ENCODE peak calls at places on chromosomes 4 and X, in eight cellular contexts. One of them, this sample, is unnamed.

GRCh38 chr4:186700746-186701145 is 22.9 kb downstream of the FAT1 start:
- DNase-seq in GM12865: no peak
- DNase-seq in AG04450: no peak
- DNase-seq in head of caudate nucleus: peak
- DNase-seq in T-helper 17 cell: no peak
- DNase-seq in effector memory CD4-positive, alpha-beta T cell: no peak
- DNase-seq in activated CD8-positive, alpha-beta memory T cell treated with anti-CD3 and anti-CD28 coated beads for 1 hour: no peak
- DNase-seq in fibroblast of the aortic adventitia: peak
- DNase-seq in this sample: no peak

GRCh38 chr4:25523405-25523804 is 132.2 kb upstream of the SLC34A2 start:
- DNase-seq in GM12865: no peak
- DNase-seq in effector memory CD4-positive, alpha-beta T cell: no peak
- DNase-seq in fibroblast of the aortic adventitia: peak
- DNase-seq in T-helper 17 cell: no peak
- DNase-seq in activated CD8-positive, alpha-beta memory T cell treated with anti-CD3 and anti-CD28 coated beads for 1 hour: no peak
- DNase-seq in AG04450: no peak
- DNase-seq in head of caudate nucleus: no peak
- DNase-seq in this sample: no peak

GRCh38 chrX:153635788-153636668 is 11.0 kb upstream of the DUSP9 start:
- DNase-seq in GM12865: peak
- DNase-seq in AG04450: no peak
- DNase-seq in T-helper 17 cell: no peak
- DNase-seq in head of caudate nucleus: no peak
- DNase-seq in activated CD8-positive, alpha-beta memory T cell treated with anti-CD3 and anti-CD28 coated beads for 1 hour: no peak
- DNase-seq in fibroblast of the aortic adventitia: no peak
- DNase-seq in effector memory CD4-positive, alpha-beta T cell: no peak
- DNase-seq in this sample: no peak

GRCh38 chr4:12897954-12898353 is 586.2 kb downstream of the RAB28 start:
- DNase-seq in AG04450: no peak
- DNase-seq in fibroblast of the aortic adventitia: no peak
- DNase-seq in activated CD8-positive, alpha-beta memory T cell treated with anti-CD3 and anti-CD28 coated beads for 1 hour: no peak
- DNase-seq in GM12865: no peak
- DNase-seq in head of caudate nucleus: no peak
- DNase-seq in effector memory CD4-positive, alpha-beta T cell: no peak
- DNase-seq in T-helper 17 cell: no peak
- DNase-seq in this sample: no peak

GRCh38 chr4:165208322-165208652 is 926 bp downstream of the KLHL2 start:
- DNase-seq in activated CD8-positive, alpha-beta memory T cell treated with anti-CD3 and anti-CD28 coated beads for 1 hour: no peak
- DNase-seq in T-helper 17 cell: no peak
- DNase-seq in head of caudate nucleus: peak
- DNase-seq in GM12865: no peak
- DNase-seq in fibroblast of the aortic adventitia: no peak
- DNase-seq in effector memory CD4-positive, alpha-beta T cell: no peak
- DNase-seq in AG04450: no peak
- DNase-seq in this sample: no peak

GRCh38 chr4:22962186-22962786 is 269.5 kb downstream of the GBA3 start:
- DNase-seq in AG04450: no peak
- DNase-seq in T-helper 17 cell: no peak
- DNase-seq in effector memory CD4-positive, alpha-beta T cell: no peak
- DNase-seq in head of caudate nucleus: no peak
- DNase-seq in GM12865: peak
- DNase-seq in fibroblast of the aortic adventitia: peak
- DNase-seq in activated CD8-positive, alpha-beta memory T cell treated with anti-CD3 and anti-CD28 coated beads for 1 hour: no peak
- DNase-seq in this sample: no peak

GRCh38 chrX:131830400-131831184 is 192.5 kb upstream of the STK26 start:
- DNase-seq in effector memory CD4-positive, alpha-beta T cell: peak
- DNase-seq in head of caudate nucleus: peak
- DNase-seq in fibroblast of the aortic adventitia: peak
- DNase-seq in GM12865: no peak
- DNase-seq in activated CD8-positive, alpha-beta memory T cell treated with anti-CD3 and anti-CD28 coated beads for 1 hour: no peak
- DNase-seq in T-helper 17 cell: no peak
- DNase-seq in AG04450: no peak
- DNase-seq in this sample: no peak

GRCh38 chr4:138055890-138056289 is 186.3 kb downstream of the SLC7A11 start:
- DNase-seq in AG04450: no peak
- DNase-seq in GM12865: no peak
- DNase-seq in T-helper 17 cell: no peak
- DNase-seq in effector memory CD4-positive, alpha-beta T cell: no peak
- DNase-seq in head of caudate nucleus: no peak
- DNase-seq in activated CD8-positive, alpha-beta memory T cell treated with anti-CD3 and anti-CD28 coated beads for 1 hour: no peak
- DNase-seq in fibroblast of the aortic adventitia: peak
- DNase-seq in this sample: no peak

GRCh38 chr4:47837582-47838294 is at the start of gene CORIN:
- DNase-seq in effector memory CD4-positive, alpha-beta T cell: no peak
- DNase-seq in T-helper 17 cell: no peak
- DNase-seq in AG04450: no peak
- DNase-seq in head of caudate nucleus: peak
- DNase-seq in GM12865: no peak
- DNase-seq in activated CD8-positive, alpha-beta memory T cell treated with anti-CD3 and anti-CD28 coated beads for 1 hour: no peak
- DNase-seq in fibroblast of the aortic adventitia: no peak
- DNase-seq in this sample: no peak

GRCh38 chrX:155215443-155216178 is 649 bp upstream of the VBP1 start:
- DNase-seq in head of caudate nucleus: no peak
- DNase-seq in AG04450: no peak
- DNase-seq in GM12865: no peak
- DNase-seq in fibroblast of the aortic adventitia: no peak
- DNase-seq in activated CD8-positive, alpha-beta memory T cell treated with anti-CD3 and anti-CD28 coated beads for 1 hour: no peak
- DNase-seq in effector memory CD4-positive, alpha-beta T cell: no peak
- DNase-seq in T-helper 17 cell: no peak
- DNase-seq in this sample: no peak

GRCh38 chr4:68372588-68372987 is 22.7 kb upstream of the YTHDC1 start:
- DNase-seq in effector memory CD4-positive, alpha-beta T cell: no peak
- DNase-seq in AG04450: no peak
- DNase-seq in fibroblast of the aortic adventitia: no peak
- DNase-seq in head of caudate nucleus: no peak
- DNase-seq in T-helper 17 cell: no peak
- DNase-seq in GM12865: no peak
- DNase-seq in activated CD8-positive, alpha-beta memory T cell treated with anti-CD3 and anti-CD28 coated beads for 1 hour: no peak
- DNase-seq in this sample: no peak

GRCh38 chr4:33780952-33781655 is 2463.2 kb downstream of the ARAP2 start:
- DNase-seq in effector memory CD4-positive, alpha-beta T cell: no peak
- DNase-seq in fibroblast of the aortic adventitia: peak
- DNase-seq in head of caudate nucleus: no peak
- DNase-seq in AG04450: no peak
- DNase-seq in activated CD8-positive, alpha-beta memory T cell treated with anti-CD3 and anti-CD28 coated beads for 1 hour: no peak
- DNase-seq in T-helper 17 cell: no peak
- DNase-seq in GM12865: no peak
- DNase-seq in this sample: no peak

GRCh38 chr4:169996379-169997245 is 29.6 kb downstream of the MFAP3L start:
- DNase-seq in head of caudate nucleus: no peak
- DNase-seq in effector memory CD4-positive, alpha-beta T cell: no peak
- DNase-seq in fibroblast of the aortic adventitia: no peak
- DNase-seq in activated CD8-positive, alpha-beta memory T cell treated with anti-CD3 and anti-CD28 coated beads for 1 hour: no peak
- DNase-seq in GM12865: no peak
- DNase-seq in AG04450: no peak
- DNase-seq in T-helper 17 cell: no peak
- DNase-seq in this sample: no peak

GRCh38 chr4:113790478-113790877 is 28.9 kb upstream of the CAMK2D start:
- DNase-seq in effector memory CD4-positive, alpha-beta T cell: no peak
- DNase-seq in AG04450: no peak
- DNase-seq in fibroblast of the aortic adventitia: no peak
- DNase-seq in activated CD8-positive, alpha-beta memory T cell treated with anti-CD3 and anti-CD28 coated beads for 1 hour: no peak
- DNase-seq in GM12865: no peak
- DNase-seq in head of caudate nucleus: no peak
- DNase-seq in T-helper 17 cell: no peak
- DNase-seq in this sample: no peak

GRCh38 chr4:45350438-45350837 is 624.1 kb upstream of the GNPDA2 start:
- DNase-seq in activated CD8-positive, alpha-beta memory T cell treated with anti-CD3 and anti-CD28 coated beads for 1 hour: no peak
- DNase-seq in head of caudate nucleus: peak
- DNase-seq in effector memory CD4-positive, alpha-beta T cell: no peak
- DNase-seq in T-helper 17 cell: no peak
- DNase-seq in AG04450: no peak
- DNase-seq in GM12865: peak
- DNase-seq in fibroblast of the aortic adventitia: peak
- DNase-seq in this sample: no peak

GRCh38 chrX:143306991-143307965 is 210.0 kb downstream of the SPANXN3 start:
- DNase-seq in GM12865: peak
- DNase-seq in activated CD8-positive, alpha-beta memory T cell treated with anti-CD3 and anti-CD28 coated beads for 1 hour: no peak
- DNase-seq in T-helper 17 cell: no peak
- DNase-seq in head of caudate nucleus: no peak
- DNase-seq in effector memory CD4-positive, alpha-beta T cell: no peak
- DNase-seq in fibroblast of the aortic adventitia: no peak
- DNase-seq in AG04450: no peak
- DNase-seq in this sample: no peak

GRCh38 chr4:102530986-102531385 is 29.8 kb downstream of the NFKB1 start:
- DNase-seq in GM12865: no peak
- DNase-seq in T-helper 17 cell: no peak
- DNase-seq in effector memory CD4-positive, alpha-beta T cell: no peak
- DNase-seq in fibroblast of the aortic adventitia: no peak
- DNase-seq in head of caudate nucleus: no peak
- DNase-seq in activated CD8-positive, alpha-beta memory T cell treated with anti-CD3 and anti-CD28 coated beads for 1 hour: no peak
- DNase-seq in AG04450: no peak
- DNase-seq in this sample: no peak

GRCh38 chr4:165974647-165975335 is 101.8 kb downstream of the TLL1 start:
- DNase-seq in effector memory CD4-positive, alpha-beta T cell: no peak
- DNase-seq in T-helper 17 cell: no peak
- DNase-seq in head of caudate nucleus: no peak
- DNase-seq in GM12865: no peak
- DNase-seq in fibroblast of the aortic adventitia: no peak
- DNase-seq in activated CD8-positive, alpha-beta memory T cell treated with anti-CD3 and anti-CD28 coated beads for 1 hour: no peak
- DNase-seq in AG04450: no peak
- DNase-seq in this sample: no peak

GRCh38 chr4:74623041-74623440 is 171.3 kb downstream of the BTC start:
- DNase-seq in effector memory CD4-positive, alpha-beta T cell: no peak
- DNase-seq in AG04450: no peak
- DNase-seq in T-helper 17 cell: no peak
- DNase-seq in fibroblast of the aortic adventitia: peak
- DNase-seq in activated CD8-positive, alpha-beta memory T cell treated with anti-CD3 and anti-CD28 coated beads for 1 hour: no peak
- DNase-seq in GM12865: peak
- DNase-seq in head of caudate nucleus: no peak
- DNase-seq in this sample: no peak

GRCh38 chrX:24774650-24775049 is 80.9 kb downstream of the POLA1 start:
- DNase-seq in GM12865: no peak
- DNase-seq in T-helper 17 cell: no peak
- DNase-seq in activated CD8-positive, alpha-beta memory T cell treated with anti-CD3 and anti-CD28 coated beads for 1 hour: no peak
- DNase-seq in effector memory CD4-positive, alpha-beta T cell: no peak
- DNase-seq in fibroblast of the aortic adventitia: no peak
- DNase-seq in AG04450: no peak
- DNase-seq in head of caudate nucleus: no peak
- DNase-seq in this sample: no peak

GRCh38 chrX:86061407-86061806 is 14.0 kb upstream of the CHM start:
- DNase-seq in activated CD8-positive, alpha-beta memory T cell treated with anti-CD3 and anti-CD28 coated beads for 1 hour: no peak
- DNase-seq in GM12865: no peak
- DNase-seq in T-helper 17 cell: no peak
- DNase-seq in fibroblast of the aortic adventitia: no peak
- DNase-seq in effector memory CD4-positive, alpha-beta T cell: no peak
- DNase-seq in AG04450: no peak
- DNase-seq in head of caudate nucleus: no peak
- DNase-seq in this sample: no peak

GRCh38 chr4:85555210-85555609 is 80.3 kb downstream of the ARHGAP24 start:
- DNase-seq in activated CD8-positive, alpha-beta memory T cell treated with anti-CD3 and anti-CD28 coated beads for 1 hour: no peak
- DNase-seq in T-helper 17 cell: no peak
- DNase-seq in effector memory CD4-positive, alpha-beta T cell: no peak
- DNase-seq in head of caudate nucleus: no peak
- DNase-seq in fibroblast of the aortic adventitia: peak
- DNase-seq in GM12865: peak
- DNase-seq in AG04450: no peak
- DNase-seq in this sample: no peak

GRCh38 chrX:100829730-100830129 is 9.5 kb downstream of the CSTF2 start:
- DNase-seq in activated CD8-positive, alpha-beta memory T cell treated with anti-CD3 and anti-CD28 coated beads for 1 hour: no peak
- DNase-seq in head of caudate nucleus: no peak
- DNase-seq in T-helper 17 cell: no peak
- DNase-seq in effector memory CD4-positive, alpha-beta T cell: no peak
- DNase-seq in GM12865: peak
- DNase-seq in fibroblast of the aortic adventitia: peak
- DNase-seq in AG04450: no peak
- DNase-seq in this sample: no peak

GRCh38 chr4:56330691-56331090 is 56.6 kb downstream of the AASDH start:
- DNase-seq in activated CD8-positive, alpha-beta memory T cell treated with anti-CD3 and anti-CD28 coated beads for 1 hour: no peak
- DNase-seq in AG04450: no peak
- DNase-seq in fibroblast of the aortic adventitia: no peak
- DNase-seq in GM12865: no peak
- DNase-seq in effector memory CD4-positive, alpha-beta T cell: no peak
- DNase-seq in T-helper 17 cell: no peak
- DNase-seq in head of caudate nucleus: no peak
- DNase-seq in this sample: no peak

GRCh38 chr4:75860606-75861005 is 41.6 kb downstream of the PPEF2 start:
- DNase-seq in effector memory CD4-positive, alpha-beta T cell: no peak
- DNase-seq in T-helper 17 cell: no peak
- DNase-seq in fibroblast of the aortic adventitia: no peak
- DNase-seq in AG04450: no peak
- DNase-seq in head of caudate nucleus: no peak
- DNase-seq in activated CD8-positive, alpha-beta memory T cell treated with anti-CD3 and anti-CD28 coated beads for 1 hour: no peak
- DNase-seq in GM12865: no peak
- DNase-seq in this sample: no peak

GRCh38 chrX:10797493-10797892 is 177.1 kb upstream of the MID1 start:
- DNase-seq in T-helper 17 cell: no peak
- DNase-seq in effector memory CD4-positive, alpha-beta T cell: no peak
- DNase-seq in head of caudate nucleus: no peak
- DNase-seq in AG04450: peak
- DNase-seq in fibroblast of the aortic adventitia: peak
- DNase-seq in activated CD8-positive, alpha-beta memory T cell treated with anti-CD3 and anti-CD28 coated beads for 1 hour: no peak
- DNase-seq in GM12865: no peak
- DNase-seq in this sample: no peak

GRCh38 chr4:176300036-176300435 is 19.7 kb upstream of the SPCS3 start:
- DNase-seq in AG04450: no peak
- DNase-seq in fibroblast of the aortic adventitia: no peak
- DNase-seq in head of caudate nucleus: no peak
- DNase-seq in effector memory CD4-positive, alpha-beta T cell: no peak
- DNase-seq in GM12865: no peak
- DNase-seq in T-helper 17 cell: no peak
- DNase-seq in activated CD8-positive, alpha-beta memory T cell treated with anti-CD3 and anti-CD28 coated beads for 1 hour: no peak
- DNase-seq in this sample: no peak

GRCh38 chr4:153222162-153222789 is 18.0 kb downstream of the TRIM2 start:
- DNase-seq in AG04450: peak
- DNase-seq in GM12865: peak
- DNase-seq in effector memory CD4-positive, alpha-beta T cell: no peak
- DNase-seq in fibroblast of the aortic adventitia: peak
- DNase-seq in T-helper 17 cell: peak
- DNase-seq in head of caudate nucleus: peak
- DNase-seq in activated CD8-positive, alpha-beta memory T cell treated with anti-CD3 and anti-CD28 coated beads for 1 hour: no peak
- DNase-seq in this sample: no peak

GRCh38 chr4:140944539-140944938 is 188.4 kb upstream of the TBC1D9 start:
- DNase-seq in effector memory CD4-positive, alpha-beta T cell: no peak
- DNase-seq in head of caudate nucleus: no peak
- DNase-seq in T-helper 17 cell: no peak
- DNase-seq in activated CD8-positive, alpha-beta memory T cell treated with anti-CD3 and anti-CD28 coated beads for 1 hour: no peak
- DNase-seq in AG04450: no peak
- DNase-seq in fibroblast of the aortic adventitia: peak
- DNase-seq in GM12865: no peak
- DNase-seq in this sample: no peak

This sample was measured in esophagus squamous epithelium.